ENCODE peak calls at places on chromosomes 1 and 21, in seven cellular contexts. F is fibroblast of lung; T is breast epithelium; H is lower lobe of right lung; Q is right cardiac atrium; Y is effector memory CD4-positive, alpha-beta T cell; W is DND-41. K is an unnamed sample.

GRCh38 chr1:56584910-56585528 is 5.7 kb upstream of the PLPP3 start:
- DNase-seq in F (peak), T (no peak), H (no peak), Y (no peak), Q (no peak), W (peak), K (no peak)

GRCh38 chr1:246734861-246735260 is 10.7 kb downstream of the SCCPDH start:
- DNase-seq in H (no peak), W (no peak), Y (no peak), Q (no peak), T (no peak), F (no peak), K (no peak)

GRCh38 chr1:218444588-218444987 is 99.5 kb downstream of the TGFB2 start:
- DNase-seq in H (no peak), Y (no peak), F (no peak), W (no peak), Q (no peak), T (no peak), K (no peak)

GRCh38 chr1:200483491-200484143 is 73.8 kb upstream of the ZNF281 start:
- DNase-seq in H (no peak), Y (peak), T (no peak), W (no peak), Q (no peak), F (peak), K (peak)

GRCh38 chr1:202016022-202016624 is 5.7 kb downstream of the ELF3 start:
- DNase-seq in H (no peak), Y (no peak), W (no peak), T (no peak), Q (no peak), F (peak), K (no peak)

GRCh38 chr1:8815582-8816285 is 1.7 kb downstream of the RERE start:
- DNase-seq in Y (no peak), T (no peak), W (no peak), H (no peak), Q (no peak), F (peak), K (no peak)

GRCh38 chr1:162343472-162343871 is 33.2 kb downstream of the SPATA46 start:
- DNase-seq in Q (no peak), F (no peak), T (no peak), H (no peak), W (no peak), Y (no peak), K (no peak)

GRCh38 chr1:54814571-54814970 is 13.4 kb upstream of the TTC22 start:
- DNase-seq in W (no peak), Q (no peak), T (no peak), F (no peak), Y (no peak), H (no peak), K (no peak)

GRCh38 chr21:32726742-32727477 is 903 bp downstream of the SYNJ1 start:
- DNase-seq in F (peak), Y (no peak), T (no peak), H (no peak), W (peak), Q (no peak), K (peak)

GRCh38 chr1:51840743-51841461 is 37.6 kb downstream of the NRDC start:
- DNase-seq in Y (no peak), Q (no peak), T (no peak), F (no peak), W (no peak), H (no peak), K (no peak)

GRCh38 chr1:167138703-167139102 is 44.8 kb downstream of the STYXL2 start:
- DNase-seq in H (no peak), F (no peak), Y (no peak), Q (no peak), T (no peak), W (no peak), K (no peak)

GRCh38 chr1:16459503-16459902 is 19.0 kb downstream of the NECAP2 start:
- DNase-seq in Q (no peak), F (no peak), H (no peak), T (no peak), Y (no peak), W (no peak), K (no peak)

GRCh38 chr21:15004721-15005370 is 60.0 kb downstream of the NRIP1 start:
- DNase-seq in H (no peak), F (peak), Q (no peak), Y (no peak), T (no peak), W (no peak), K (no peak)

GRCh38 chr1:12019858-12020509 is 686 bp downstream of the MIIP start:
- DNase-seq in H (no peak), F (peak), T (no peak), Y (no peak), W (no peak), Q (no peak), K (no peak)
- H3K27ac ChIP-seq in H (peak), F (peak), T (peak), Y (peak), W (peak), Q (peak), K (peak)

GRCh38 chr1:94866178-94866822 is 46.1 kb downstream of the SLC44A3 start:
- DNase-seq in Q (no peak), T (no peak), H (no peak), Y (no peak), F (peak), W (no peak), K (no peak)
- H3K27ac ChIP-seq in Q (peak), T (peak), H (no peak), Y (no peak), F (peak), W (no peak), K (no peak)

GRCh38 chr1:25484096-25484495 is 53.4 kb downstream of the MACO1 start:
- DNase-seq in W (no peak), T (no peak), H (no peak), Q (peak), F (no peak), Y (no peak), K (no peak)

GRCh38 chr1:25484533-25484932 is 53.8 kb downstream of the MACO1 start:
- DNase-seq in T (no peak), H (no peak), Q (no peak), F (no peak), W (no peak), Y (no peak), K (no peak)

GRCh38 chr1:25485536-25486235 is 55.0 kb downstream of the MACO1 start:
- DNase-seq in Y (no peak), H (no peak), W (no peak), F (no peak), Q (no peak), T (no peak), K (no peak)

GRCh38 chr1:25481625-25482024 is 50.9 kb downstream of the MACO1 start:
- DNase-seq in Y (no peak), H (no peak), W (no peak), Q (no peak), T (no peak), F (no peak), K (no peak)

DNA sequence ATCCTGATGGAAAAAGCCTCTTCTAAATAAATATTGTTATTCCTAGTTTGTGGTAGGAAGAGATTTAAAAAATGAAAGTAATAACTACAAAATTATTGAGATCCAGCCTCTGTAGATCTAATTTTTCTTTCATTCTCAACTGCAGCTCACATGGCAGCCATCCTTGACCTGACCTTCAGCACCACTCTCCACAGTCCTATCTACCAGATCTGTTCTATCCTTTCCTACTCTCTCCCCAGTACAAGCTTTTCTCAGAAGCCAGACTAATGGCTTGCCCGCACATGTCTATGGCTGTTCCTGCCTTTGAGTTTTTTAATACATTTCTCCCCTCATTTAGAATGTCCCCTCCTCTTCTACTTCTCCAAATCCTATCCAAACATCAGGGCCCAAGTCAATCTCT is 51.5 kb downstream of the MACO1 start:
- DNase-seq in T (no peak), F (no peak), H (no peak), Q (no peak), W (no peak), Y (no peak), K (no peak)
- H3K27ac ChIP-seq in T (no peak), F (no peak), H (no peak), Q (peak), W (no peak), Y (no peak), K (peak)

DNA sequence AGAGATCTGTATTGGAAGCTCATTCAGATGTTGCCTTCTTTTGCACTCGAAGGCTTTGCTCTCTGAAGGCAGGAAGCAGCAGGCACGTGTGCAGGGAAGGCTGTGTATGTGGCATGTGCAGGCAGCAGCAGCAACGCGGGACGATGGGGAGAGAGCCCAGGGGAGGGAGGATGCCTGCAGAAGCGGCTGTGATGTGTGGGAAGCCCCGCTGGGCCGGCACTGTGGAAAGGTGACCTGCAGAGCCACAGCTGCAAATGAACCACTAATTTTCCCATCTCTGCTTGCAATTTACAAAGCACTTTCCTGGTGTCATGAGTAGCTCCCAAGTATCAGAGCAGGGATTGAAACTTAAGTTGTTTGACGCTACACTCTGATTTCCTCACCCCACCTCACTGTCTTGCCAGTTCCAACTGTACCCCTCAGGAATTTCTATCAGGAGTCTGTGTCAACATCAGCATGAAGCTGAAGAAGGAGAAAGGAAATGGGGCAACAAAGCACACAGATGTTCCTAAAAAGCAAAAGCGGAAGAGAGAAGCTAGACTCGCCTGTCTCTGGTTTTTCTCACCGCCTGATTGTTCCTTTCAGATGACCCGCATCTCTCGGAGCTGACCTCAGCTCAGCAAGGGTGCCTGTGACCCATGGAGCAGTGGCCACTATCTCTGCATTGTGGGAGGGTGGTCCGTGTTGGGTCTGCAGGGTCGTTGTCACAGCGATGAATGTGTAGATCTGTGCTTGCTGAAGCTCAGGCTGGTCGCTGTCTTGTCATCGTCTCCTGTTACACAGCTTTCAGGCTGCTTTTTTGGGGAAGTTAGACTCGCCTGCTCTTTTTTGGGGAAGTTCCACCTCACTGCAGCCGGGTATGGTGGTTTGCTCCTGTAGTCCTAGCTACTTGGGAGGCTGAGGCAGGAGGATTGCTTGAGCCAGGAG is 156.1 kb downstream of the KIF26B start:
- DNase-seq in F (peak), W (peak), Q (no peak), H (peak), Y (no peak), T (no peak), K (no peak)
- H3K27ac ChIP-seq in F (no peak), W (no peak), Q (no peak), H (no peak), Y (no peak), T (no peak), K (no peak)

GRCh38 chr1:178724734-178725602 is at the start of gene RALGPS2:
- DNase-seq in Q (peak), Y (peak), H (peak), F (peak), W (peak), T (peak), K (peak)

GRCh38 chr1:178725603-178726517 is 816 bp downstream of the RALGPS2 start:
- DNase-seq in H (peak), Q (peak), F (peak), W (peak), T (peak), Y (peak), K (peak)

GRCh38 chr1:178726545-178726944 is 1.5 kb downstream of the RALGPS2 start:
- DNase-seq in Y (no peak), T (no peak), H (no peak), W (no peak), F (no peak), Q (no peak), K (no peak)

GRCh38 chr1:178724386-178724733 is 684 bp upstream of the RALGPS2 start:
- DNase-seq in Q (no peak), H (no peak), T (no peak), Y (no peak), F (no peak), W (no peak), K (no peak)

DNA sequence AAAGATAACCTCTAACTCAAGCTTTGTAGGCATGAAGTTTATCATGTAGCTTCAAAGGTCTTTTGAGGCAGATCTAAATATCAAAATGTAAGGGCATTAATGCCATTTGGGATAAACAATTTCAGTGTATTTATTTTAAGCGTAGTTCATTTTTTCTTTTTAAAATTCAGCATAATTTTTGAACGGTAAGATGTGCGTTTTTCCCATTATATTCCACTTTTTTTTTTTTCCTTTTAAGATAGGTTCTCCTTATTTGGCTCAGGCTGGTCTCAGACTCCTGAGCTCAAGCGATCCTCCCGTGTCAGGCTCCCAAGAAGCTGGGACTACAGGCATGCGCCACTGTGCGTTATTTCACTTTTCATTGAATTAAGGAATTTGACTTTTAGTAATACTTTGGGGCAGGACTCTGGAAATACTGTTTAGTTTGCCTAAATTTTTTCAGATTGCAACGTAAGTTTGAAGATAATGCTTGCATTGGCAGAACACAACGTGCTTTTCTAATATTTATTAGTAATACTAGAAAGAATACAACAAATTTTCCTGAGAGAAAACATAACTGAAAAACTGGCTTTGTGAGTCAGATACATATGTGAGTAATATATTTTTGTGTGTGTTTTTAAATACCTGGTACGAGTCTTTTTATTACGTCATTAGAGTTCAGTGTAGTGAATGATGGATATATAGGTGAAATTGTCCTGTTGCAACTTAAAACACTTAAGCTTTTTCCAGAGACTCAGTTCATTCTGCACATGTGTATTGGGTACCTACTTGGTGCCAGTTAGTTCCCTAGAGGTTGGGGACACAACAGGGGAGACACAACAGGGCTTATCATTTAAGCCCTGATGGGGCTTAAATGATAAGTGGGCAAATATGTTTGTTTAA is 2.2 kb downstream of the RALGPS2 start:
- DNase-seq in T (no peak), Q (no peak), Y (no peak), H (no peak), F (peak), W (no peak), K (no peak)
- H3K27ac ChIP-seq in T (peak), Q (no peak), Y (no peak), H (no peak), F (no peak), W (peak), K (no peak)

DNA sequence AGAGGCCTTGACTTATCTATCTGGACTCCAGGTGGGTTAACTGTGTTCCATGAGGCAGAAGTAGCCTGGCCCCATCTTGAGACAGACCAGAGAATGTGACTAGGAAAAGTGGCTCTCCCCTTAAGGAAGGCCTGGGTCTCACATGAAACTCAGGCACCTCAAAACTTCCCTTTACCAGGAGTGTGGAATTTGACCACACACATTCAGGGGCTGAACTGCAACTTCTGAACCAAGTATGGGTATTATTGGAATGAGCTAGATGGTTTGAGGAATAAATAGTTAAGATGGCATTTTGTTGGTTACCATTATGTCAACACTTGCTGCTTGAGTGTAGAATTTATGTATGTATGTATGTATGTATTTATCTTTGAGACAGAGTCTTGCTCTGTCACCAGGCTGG is 41.5 kb upstream of the CSF1 start:
- DNase-seq in H (no peak), W (no peak), T (no peak), Q (no peak), F (no peak), Y (no peak), K (no peak)
- H3K27ac ChIP-seq in H (no peak), W (no peak), T (no peak), Q (no peak), F (no peak), Y (no peak), K (no peak)

GRCh38 chr1:186982116-186982515 is 153.4 kb downstream of the PLA2G4A start:
- DNase-seq in H (no peak), W (no peak), T (no peak), Y (no peak), F (no peak), Q (no peak), K (no peak)
- H3K27ac ChIP-seq in H (no peak), W (no peak), T (no peak), Y (no peak), F (no peak), Q (no peak), K (no peak)

GRCh38 chr1:9890224-9890731 is 19.8 kb downstream of the CTNNBIP1 start:
- DNase-seq in T (no peak), W (no peak), H (no peak), F (peak), Y (no peak), Q (peak), K (no peak)

GRCh38 chr1:9891207-9891606 is 18.9 kb downstream of the CTNNBIP1 start:
- DNase-seq in Y (no peak), T (no peak), W (no peak), Q (no peak), H (no peak), F (peak), K (peak)

GRCh38 chr1:9892563-9893528 is 17.2 kb downstream of the CTNNBIP1 start:
- DNase-seq in W (peak), Q (no peak), Y (no peak), H (no peak), F (peak), T (no peak), K (no peak)

GRCh38 chr1:9889411-9889810 is 20.7 kb downstream of the CTNNBIP1 start:
- DNase-seq in H (no peak), W (no peak), Q (no peak), Y (no peak), F (no peak), T (no peak), K (no peak)

GRCh38 chr1:9894115-9894514 is 16.0 kb downstream of the CTNNBIP1 start:
- DNase-seq in T (no peak), Q (no peak), W (no peak), Y (no peak), H (no peak), F (no peak), K (no peak)
- H3K27ac ChIP-seq in T (peak), Q (peak), W (peak), Y (no peak), H (peak), F (peak), K (no peak)

DNA sequence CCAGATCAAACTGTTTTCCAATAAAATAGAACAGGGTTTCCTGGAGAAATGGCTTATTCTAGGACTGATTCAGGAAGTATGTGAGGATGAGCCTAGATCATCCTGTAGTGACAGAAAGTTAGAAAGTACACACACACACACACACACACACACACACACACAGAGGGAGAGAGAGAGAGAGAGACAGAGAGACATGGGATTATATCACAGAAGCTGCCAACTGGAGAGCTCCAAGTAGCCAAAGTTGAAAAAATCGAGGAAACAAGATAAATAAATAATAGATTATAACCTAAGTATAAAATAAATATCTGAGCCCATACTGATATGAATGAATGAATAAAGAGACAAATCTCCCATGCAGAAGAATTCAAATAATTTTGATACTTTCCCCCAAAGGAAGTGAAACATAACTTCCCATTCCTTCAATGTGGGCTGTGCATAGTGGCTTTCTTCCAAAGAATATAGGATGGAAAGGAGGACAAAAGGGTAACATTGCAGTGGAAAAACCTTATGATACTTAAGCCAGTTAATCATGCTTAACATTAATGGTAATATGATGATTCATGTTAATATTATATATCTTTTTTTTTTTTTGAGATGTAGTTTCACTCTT is 171.6 kb downstream of the NTPCR start:
- DNase-seq in W (no peak), Y (no peak), Q (no peak), H (no peak), T (no peak), F (peak), K (no peak)
- H3K27ac ChIP-seq in W (no peak), Y (no peak), Q (no peak), H (no peak), T (no peak), F (no peak), K (no peak)

K was measured in WERI-Rb-1.